ENCODE peak calls at places on chromosomes 6 and 20, in nine cellular contexts. One of them, this sample, is unnamed.

GRCh38 chr20:61801065-61801360 is 264.7 kb downstream of the TAF4 start:
- DNase-seq in NCI-H1105: no peak
- DNase-seq in mammary epithelial cell: no peak
- DNase-seq in activated CD4-positive, alpha-beta T cell treated with anti-CD3 and anti-CD28 coated beads, Interleukin-2, amount 50 U/mL, for 48 hours: no peak
- DNase-seq in activated effector memory CD4-positive, alpha-beta T cell treated with anti-CD3 and anti-CD28 coated beads, Interleukin-2, amount 50 U/mL, for 16 hours: no peak
- DNase-seq in HS-27A: no peak
- DNase-seq in lower lobe of right lung: peak
- DNase-seq in COR-L47: no peak
- DNase-seq in effector CD4-positive, alpha-beta T cell: no peak
- DNase-seq in this sample: no peak

GRCh38 chr6:35728663-35729348 is 8.0 kb upstream of the ARMC12 start:
- DNase-seq in NCI-H1105: no peak
- DNase-seq in mammary epithelial cell: peak
- DNase-seq in activated CD4-positive, alpha-beta T cell treated with anti-CD3 and anti-CD28 coated beads, Interleukin-2, amount 50 U/mL, for 48 hours: peak
- DNase-seq in activated effector memory CD4-positive, alpha-beta T cell treated with anti-CD3 and anti-CD28 coated beads, Interleukin-2, amount 50 U/mL, for 16 hours: peak
- DNase-seq in HS-27A: no peak
- DNase-seq in lower lobe of right lung: peak
- DNase-seq in COR-L47: no peak
- DNase-seq in effector CD4-positive, alpha-beta T cell: no peak
- DNase-seq in this sample: no peak

GRCh38 chr20:53349730-53350129 is 243.9 kb downstream of the ZNF217 start:
- DNase-seq in NCI-H1105: no peak
- DNase-seq in mammary epithelial cell: no peak
- DNase-seq in activated CD4-positive, alpha-beta T cell treated with anti-CD3 and anti-CD28 coated beads, Interleukin-2, amount 50 U/mL, for 48 hours: no peak
- DNase-seq in activated effector memory CD4-positive, alpha-beta T cell treated with anti-CD3 and anti-CD28 coated beads, Interleukin-2, amount 50 U/mL, for 16 hours: no peak
- DNase-seq in HS-27A: no peak
- DNase-seq in lower lobe of right lung: no peak
- DNase-seq in COR-L47: no peak
- DNase-seq in effector CD4-positive, alpha-beta T cell: no peak
- DNase-seq in this sample: no peak

GRCh38 chr6:90039911-90040310 is 145.6 kb downstream of the GJA10 start:
- DNase-seq in NCI-H1105: no peak
- DNase-seq in mammary epithelial cell: no peak
- DNase-seq in activated CD4-positive, alpha-beta T cell treated with anti-CD3 and anti-CD28 coated beads, Interleukin-2, amount 50 U/mL, for 48 hours: no peak
- DNase-seq in activated effector memory CD4-positive, alpha-beta T cell treated with anti-CD3 and anti-CD28 coated beads, Interleukin-2, amount 50 U/mL, for 16 hours: no peak
- DNase-seq in HS-27A: no peak
- DNase-seq in lower lobe of right lung: no peak
- DNase-seq in COR-L47: no peak
- DNase-seq in effector CD4-positive, alpha-beta T cell: no peak
- DNase-seq in this sample: no peak

GRCh38 chr20:41052742-41053419 is 24.3 kb downstream of the TOP1 start:
- DNase-seq in NCI-H1105: no peak
- DNase-seq in mammary epithelial cell: no peak
- DNase-seq in activated CD4-positive, alpha-beta T cell treated with anti-CD3 and anti-CD28 coated beads, Interleukin-2, amount 50 U/mL, for 48 hours: no peak
- DNase-seq in activated effector memory CD4-positive, alpha-beta T cell treated with anti-CD3 and anti-CD28 coated beads, Interleukin-2, amount 50 U/mL, for 16 hours: no peak
- DNase-seq in HS-27A: no peak
- DNase-seq in lower lobe of right lung: no peak
- DNase-seq in COR-L47: no peak
- DNase-seq in effector CD4-positive, alpha-beta T cell: no peak
- DNase-seq in this sample: peak

GRCh38 chr6:53830356-53830755 is 35.6 kb downstream of the LRRC1 start:
- DNase-seq in NCI-H1105: no peak
- DNase-seq in mammary epithelial cell: no peak
- DNase-seq in activated CD4-positive, alpha-beta T cell treated with anti-CD3 and anti-CD28 coated beads, Interleukin-2, amount 50 U/mL, for 48 hours: no peak
- DNase-seq in activated effector memory CD4-positive, alpha-beta T cell treated with anti-CD3 and anti-CD28 coated beads, Interleukin-2, amount 50 U/mL, for 16 hours: no peak
- DNase-seq in HS-27A: no peak
- DNase-seq in lower lobe of right lung: no peak
- DNase-seq in COR-L47: no peak
- DNase-seq in effector CD4-positive, alpha-beta T cell: no peak
- DNase-seq in this sample: peak

GRCh38 chr20:57450931-57451330 is 59.7 kb downstream of the RBM38 start:
- DNase-seq in NCI-H1105: no peak
- DNase-seq in mammary epithelial cell: no peak
- DNase-seq in activated CD4-positive, alpha-beta T cell treated with anti-CD3 and anti-CD28 coated beads, Interleukin-2, amount 50 U/mL, for 48 hours: no peak
- DNase-seq in activated effector memory CD4-positive, alpha-beta T cell treated with anti-CD3 and anti-CD28 coated beads, Interleukin-2, amount 50 U/mL, for 16 hours: no peak
- DNase-seq in HS-27A: no peak
- DNase-seq in lower lobe of right lung: no peak
- DNase-seq in COR-L47: no peak
- DNase-seq in effector CD4-positive, alpha-beta T cell: no peak
- DNase-seq in this sample: no peak

GRCh38 chr6:3005077-3005476 is 5.4 kb downstream of the NQO2 start:
- DNase-seq in NCI-H1105: no peak
- DNase-seq in mammary epithelial cell: no peak
- DNase-seq in activated CD4-positive, alpha-beta T cell treated with anti-CD3 and anti-CD28 coated beads, Interleukin-2, amount 50 U/mL, for 48 hours: no peak
- DNase-seq in activated effector memory CD4-positive, alpha-beta T cell treated with anti-CD3 and anti-CD28 coated beads, Interleukin-2, amount 50 U/mL, for 16 hours: no peak
- DNase-seq in HS-27A: no peak
- DNase-seq in lower lobe of right lung: no peak
- DNase-seq in COR-L47: no peak
- DNase-seq in effector CD4-positive, alpha-beta T cell: no peak
- DNase-seq in this sample: no peak

GRCh38 chr6:56040271-56040670 is 164.9 kb upstream of the BMP5 start:
- DNase-seq in NCI-H1105: no peak
- DNase-seq in mammary epithelial cell: peak
- DNase-seq in activated CD4-positive, alpha-beta T cell treated with anti-CD3 and anti-CD28 coated beads, Interleukin-2, amount 50 U/mL, for 48 hours: no peak
- DNase-seq in activated effector memory CD4-positive, alpha-beta T cell treated with anti-CD3 and anti-CD28 coated beads, Interleukin-2, amount 50 U/mL, for 16 hours: no peak
- DNase-seq in HS-27A: no peak
- DNase-seq in lower lobe of right lung: no peak
- DNase-seq in COR-L47: no peak
- DNase-seq in effector CD4-positive, alpha-beta T cell: no peak
- DNase-seq in this sample: no peak

GRCh38 chr6:161549977-161550655 is 276.3 kb upstream of the AGPAT4 start:
- DNase-seq in NCI-H1105: no peak
- DNase-seq in mammary epithelial cell: peak
- DNase-seq in activated CD4-positive, alpha-beta T cell treated with anti-CD3 and anti-CD28 coated beads, Interleukin-2, amount 50 U/mL, for 48 hours: no peak
- DNase-seq in activated effector memory CD4-positive, alpha-beta T cell treated with anti-CD3 and anti-CD28 coated beads, Interleukin-2, amount 50 U/mL, for 16 hours: no peak
- DNase-seq in HS-27A: no peak
- DNase-seq in lower lobe of right lung: no peak
- DNase-seq in COR-L47: no peak
- DNase-seq in effector CD4-positive, alpha-beta T cell: no peak
- DNase-seq in this sample: no peak

GRCh38 chr6:129750390-129750789 is 40.4 kb upstream of the ARHGAP18 start:
- DNase-seq in NCI-H1105: no peak
- DNase-seq in mammary epithelial cell: no peak
- DNase-seq in activated CD4-positive, alpha-beta T cell treated with anti-CD3 and anti-CD28 coated beads, Interleukin-2, amount 50 U/mL, for 48 hours: no peak
- DNase-seq in activated effector memory CD4-positive, alpha-beta T cell treated with anti-CD3 and anti-CD28 coated beads, Interleukin-2, amount 50 U/mL, for 16 hours: no peak
- DNase-seq in HS-27A: no peak
- DNase-seq in lower lobe of right lung: no peak
- DNase-seq in COR-L47: no peak
- DNase-seq in effector CD4-positive, alpha-beta T cell: no peak
- DNase-seq in this sample: no peak

GRCh38 chr6:33208089-33208967 is at the start of gene RING1:
- DNase-seq in NCI-H1105: peak
- DNase-seq in mammary epithelial cell: peak
- DNase-seq in activated CD4-positive, alpha-beta T cell treated with anti-CD3 and anti-CD28 coated beads, Interleukin-2, amount 50 U/mL, for 48 hours: peak
- DNase-seq in activated effector memory CD4-positive, alpha-beta T cell treated with anti-CD3 and anti-CD28 coated beads, Interleukin-2, amount 50 U/mL, for 16 hours: peak
- DNase-seq in HS-27A: no peak
- DNase-seq in lower lobe of right lung: peak
- DNase-seq in COR-L47: peak
- DNase-seq in effector CD4-positive, alpha-beta T cell: peak
- DNase-seq in this sample: no peak

This sample was measured in dermis microvascular lymphatic vessel endothelial cell.